ENCODE peak calls at places on chromosome X, in four cellular contexts. L, G, I and C are unnamed samples.

GRCh38 chrX:111041018-111041462 is 55.0 kb upstream of the PAK3 start:
- DNase-seq in I (no peak), G (peak; percentile 5), L (peak; percentile 9), C (peak; percentile 5)

GRCh38 chrX:1749499-1749898 is 134.6 kb downstream of the ASMT start:
- DNase-seq in L (no peak), I (no peak), G (peak; percentile 52), C (no peak)

GRCh38 chrX:136577562-136577961 is 45.5 kb downstream of the VGLL1 start:
- DNase-seq in G (peak; percentile 66), I (peak; percentile 67), L (peak; percentile 67), C (no peak)

GRCh38 chrX:144586756-144587155 is 660.5 kb upstream of the SPANXN1 start:
- DNase-seq in G (no peak), I (no peak), L (no peak), C (no peak)

GRCh38 chrX:106927023-106927422 is 6.8 kb downstream of the CLDN2 start:
- DNase-seq in I (no peak), G (no peak), L (no peak), C (no peak)

GRCh38 chrX:18377802-18378201 is 23.3 kb upstream of the SCML2 start:
- DNase-seq in I (peak; percentile 13), G (peak; percentile 72), L (peak; percentile 53), C (no peak)

GRCh38 chrX:154502098-154502497 is 11.7 kb upstream of the SLC10A3 start:
- DNase-seq in I (no peak), L (no peak), G (no peak), C (no peak)

GRCh38 chrX:120251471-120252011 is 929 bp downstream of the ZBTB33 start:
- DNase-seq in L (peak; percentile 30), I (peak; percentile 53), G (peak; percentile 32), C (no peak)

GRCh38 chrX:38175140-38175539 is 45.5 kb downstream of the SRPX start:
- DNase-seq in G (peak; percentile 64), L (peak; percentile 69), I (peak; percentile 4), C (no peak)

GRCh38 chrX:13131511-13132137 is 87.2 kb upstream of the FAM9C start:
- DNase-seq in G (peak; percentile 7), L (no peak), I (peak; percentile 29), C (no peak)

GRCh38 chrX:1451251-1451675 is 1.4 kb downstream of the ASMTL start:
- DNase-seq in L (no peak), G (no peak), I (no peak), C (no peak)

GRCh38 chrX:80765226-80765625 is 44.5 kb downstream of the BRWD3 start:
- DNase-seq in G (peak; percentile 5), L (no peak), I (no peak), C (peak; percentile 62)

GRCh38 chrX:75337525-75337924 is 63.6 kb downstream of the UPRT start:
- DNase-seq in L (no peak), I (no peak), G (no peak), C (no peak)

GRCh38 chrX:108590496-108590895 is 145.9 kb downstream of the IRS4 start:
- DNase-seq in I (no peak), L (no peak), G (no peak), C (no peak)

GRCh38 chrX:9525511-9526248 is 60.8 kb downstream of the TBL1X start:
- DNase-seq in L (peak; percentile 61), I (peak; percentile 26), G (peak; percentile 28), C (no peak)

GRCh38 chrX:101415180-101416130 is 7.4 kb downstream of the HNRNPH2 start:
- DNase-seq in G (peak; percentile 75), I (peak; percentile 21), L (peak; percentile 67), C (no peak)

GRCh38 chrX:155505296-155505695 is 46.9 kb upstream of the F8A3 start:
- DNase-seq in G (no peak), L (no peak), I (no peak), C (no peak)

GRCh38 chrX:17025903-17026302 is 79.4 kb downstream of the REPS2 start:
- DNase-seq in L (no peak), I (no peak), G (no peak), C (no peak)

GRCh38 chrX:37453821-37454220 is 104.7 kb downstream of the PRRG1 start:
- DNase-seq in L (no peak), I (no peak), G (no peak), C (no peak)

GRCh38 chrX:39895228-39896110 is 202.3 kb downstream of the BCOR start:
- DNase-seq in G (no peak), L (no peak), I (no peak), C (no peak)

GRCh38 chrX:19829817-19830216 is 57.6 kb downstream of the SH3KBP1 start:
- DNase-seq in I (peak; percentile 24), L (no peak), G (no peak), C (no peak)

GRCh38 chrX:13220916-13221315 is 98.9 kb downstream of the ATXN3L start:
- DNase-seq in G (no peak), I (no peak), L (no peak), C (no peak)

GRCh38 chrX:70253377-70254062 is 6.5 kb downstream of the P2RY4 start:
- DNase-seq in L (no peak), G (no peak), I (no peak), C (no peak)

GRCh38 chrX:8832582-8833378 is 31.6 kb upstream of the FAM9A start:
- DNase-seq in L (no peak), G (no peak), I (no peak), C (no peak)

GRCh38 chrX:23008431-23009099 is 8.8 kb downstream of the DDX53 start:
- DNase-seq in G (peak; percentile 58), I (no peak), L (peak; percentile 44), C (no peak)

GRCh38 chrX:83509246-83509801 is 1.2 kb downstream of the POU3F4 start:
- DNase-seq in I (no peak), L (peak; percentile 39), G (no peak), C (no peak)

GRCh38 chrX:38311743-38312142 is 15.6 kb downstream of the RPGR start:
- DNase-seq in L (no peak), G (no peak), I (no peak), C (no peak)

GRCh38 chrX:13250831-13251612 is 68.8 kb downstream of the ATXN3L start:
- DNase-seq in G (no peak), L (no peak), I (no peak), C (peak; percentile 95)

GRCh38 chrX:19571708-19572107 is 56.4 kb upstream of the MAP3K15 start:
- DNase-seq in L (no peak), G (no peak), I (no peak), C (no peak)

GRCh38 chrX:18543738-18544137 is 118.3 kb downstream of the CDKL5 start:
- DNase-seq in G (no peak), I (no peak), L (no peak), C (no peak)

GRCh38 chrX:104211187-104211586 is 43.5 kb downstream of the ESX1 start:
- DNase-seq in I (no peak), L (no peak), G (no peak), C (no peak)

GRCh38 chrX:34299451-34299967 is 167.4 kb upstream of the FAM47A start:
- DNase-seq in L (no peak), I (no peak), G (peak; percentile 11), C (no peak)

GRCh38 chrX:133588827-133589226 is 173.5 kb upstream of the GPC4 start:
- DNase-seq in I (no peak), L (no peak), G (no peak), C (no peak)
- H3K27me3 ChIP-seq in I (no peaks in the 10 kb centered on the region), L (no peaks in the 10 kb centered on the region), G (no peaks in the 10 kb centered on the region), C (no peaks in the 10 kb centered on the region)

DNA sequence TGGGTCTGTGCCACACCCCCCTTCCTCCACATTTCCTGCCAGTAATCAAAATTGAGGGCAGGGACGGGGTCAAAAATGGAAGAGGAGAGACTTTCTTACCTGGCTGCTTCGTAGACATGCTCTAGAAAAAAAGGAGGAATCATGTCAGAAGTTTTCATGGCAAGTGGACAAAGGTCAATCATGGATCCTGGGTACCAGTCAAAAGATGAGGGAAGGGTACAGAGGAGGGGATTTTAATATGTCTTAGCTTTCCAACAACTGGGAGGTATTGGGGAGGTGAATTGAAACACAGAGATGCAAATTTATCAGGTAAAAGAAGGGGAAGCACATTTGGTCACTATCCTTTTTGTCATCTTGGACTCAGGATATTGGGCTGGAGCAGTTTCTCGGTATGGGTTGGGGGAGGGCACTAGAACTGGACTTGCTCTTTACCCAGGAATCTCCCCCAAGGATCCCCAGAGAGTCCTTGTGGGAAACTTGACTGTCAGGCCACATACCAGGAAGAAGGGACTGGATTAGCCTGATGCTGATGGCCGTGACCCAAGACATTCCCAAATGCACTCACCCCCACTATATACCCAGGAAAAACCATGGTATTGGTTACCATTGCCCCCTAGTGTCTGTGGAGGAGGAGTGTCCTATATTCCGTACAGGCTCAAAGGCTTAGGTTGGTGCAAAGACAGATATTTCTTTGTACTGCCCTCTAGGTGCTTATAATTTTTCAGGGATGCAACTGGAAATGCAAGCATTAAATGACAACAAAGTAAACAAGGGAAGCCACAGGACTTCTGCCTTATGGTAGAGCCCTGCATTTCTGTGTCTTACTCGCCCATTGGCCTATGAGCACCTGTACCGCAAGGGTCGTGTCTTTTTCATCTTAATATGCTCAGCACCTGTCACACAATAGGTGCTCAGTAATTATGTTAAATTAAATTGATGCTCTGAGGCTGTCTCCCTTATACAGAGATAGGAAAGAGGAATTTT is 16.8 kb downstream of the VSIG4 start:
- DNase-seq in I (no peak), L (peak; percentile 15), G (peak; percentile 50), C (no peak)
- TF ChIP-seq CTCF in I (peak; percentile 48), L (peak; percentile 38), G (peak; percentile 49), C (no peak)

DNA sequence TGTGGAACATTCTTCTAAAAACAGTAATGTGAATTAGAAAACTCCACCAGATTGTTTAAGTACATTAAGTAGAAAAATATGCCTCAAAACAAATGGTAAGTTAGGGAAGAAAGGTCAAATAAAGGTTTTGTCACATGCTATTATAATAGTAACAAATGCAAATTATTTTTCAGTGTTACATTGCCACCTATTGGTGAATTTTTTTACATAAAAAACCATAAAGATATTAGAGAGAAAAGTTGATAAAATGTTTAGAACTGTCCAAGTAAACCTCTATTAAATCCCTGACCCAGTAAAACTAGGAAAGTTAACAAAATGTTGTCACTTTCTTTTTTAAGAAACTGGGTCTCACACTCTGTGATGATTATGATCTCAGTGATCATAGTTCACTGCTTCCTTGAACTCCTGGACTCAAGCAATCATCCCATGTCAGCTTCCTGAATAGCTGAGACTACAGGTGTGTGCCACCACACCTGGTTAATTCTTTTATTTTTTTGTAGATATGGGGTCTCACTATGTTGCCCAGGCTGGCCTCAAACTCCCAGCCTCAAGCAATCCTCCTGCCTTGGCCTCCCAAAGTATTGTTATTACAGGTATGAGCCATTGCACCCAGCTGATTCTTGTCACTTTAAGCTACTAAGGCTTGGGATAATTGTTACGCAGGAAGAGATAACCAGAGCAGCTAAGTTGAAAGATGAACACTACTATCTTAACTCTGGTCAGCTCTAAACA is 157.6 kb downstream of the ATRX start:
- DNase-seq in I (no peak), G (no peak), L (no peak), C (no peak)
- H3K27me3 ChIP-seq in I (no peaks in the 10 kb centered on the region), G (no peaks in the 10 kb centered on the region), L (no peaks in the 10 kb centered on the region), C (no peaks in the 10 kb centered on the region)

GRCh38 chrX:134484039-134484438 is 24.1 kb downstream of the HPRT1 start:
- DNase-seq in I (no peak), L (peak; percentile 26), G (peak; percentile 27), C (peak; percentile 26)
- TF ChIP-seq CTCF in I (peak; percentile 72), L (peak; percentile 68), G (peak; percentile 54), C (peak; percentile 40)